ENCODE peak calls at places on chromosomes 11 and 22, in four cellular contexts. B is breast epithelium; F is activated CD4-positive, alpha-beta T cell treated with anti-CD3 and anti-CD28 coated beads for 24 hours; E is NCI-H1092. Z is an unnamed sample.

GRCh38 chr11:19646308-19646707 is 66.3 kb upstream of the NAV2 start:
- DNase-seq in B (no peak), F (no peak), E (no peak), Z (no peak)

GRCh38 chr11:127587511-127587910 is 586.9 kb upstream of the KIRREL3 start:
- DNase-seq in B (no peak), F (no peak), E (no peak), Z (no peak)

GRCh38 chr11:77287615-77288273 is 13.7 kb downstream of the GDPD4 start:
- DNase-seq in B (no peak), F (no peak), E (no peak), Z (no peak)

GRCh38 chr22:28771195-28771791 is 1.2 kb upstream of the CCDC117 start:
- DNase-seq in B (no peak), F (no peak), E (peak; percentile 54), Z (no peak)

GRCh38 chr22:46942816-46943783 is 180.7 kb downstream of the TBC1D22A start:
- DNase-seq in B (no peak), F (no peak), E (no peak), Z (no peak)

GRCh38 chr22:49724030-49724892 is 103.4 kb downstream of the BRD1 start:
- DNase-seq in B (peak; percentile 44), F (no peak), E (no peak), Z (peak; percentile 29)

GRCh38 chr22:30313527-30314385 is 13.0 kb downstream of the TBC1D10A start:
- DNase-seq in B (no peak), F (no peak), E (no peak), Z (no peak)

GRCh38 chr22:18066181-18066859 is 11.5 kb upstream of the PEX26 start:
- DNase-seq in B (no peak), F (no peak), E (no peak), Z (no peak)

GRCh38 chr11:46361283-46362145 is 14.3 kb downstream of the DGKZ start:
- DNase-seq in B (no peak), F (peak; percentile 57), E (no peak), Z (no peak)

GRCh38 chr22:36757608-36758220 is 18.2 kb downstream of the IFT27 start:
- DNase-seq in B (peak; percentile 77), F (peak; percentile 62), E (peak; percentile 63), Z (peak; percentile 65)

GRCh38 chr11:65640483-65641207 is 2.7 kb downstream of the SIPA1 start:
- DNase-seq in B (no peak), F (no peak), E (no peak), Z (no peak)

GRCh38 chr11:111302298-111302697 is 4.0 kb downstream of the POU2AF3 start:
- DNase-seq in B (no peak), F (no peak), E (no peak), Z (no peak)

GRCh38 chr11:61587951-61588695 is 7.2 kb upstream of the SYT7 start:
- DNase-seq in B (peak; percentile 80), F (peak; percentile 49), E (no peak), Z (peak; percentile 46)

GRCh38 chr22:28505416-28506156 is 174.1 kb downstream of the TTC28 start:
- DNase-seq in B (no peak), F (no peak), E (no peak), Z (no peak)

GRCh38 chr22:27825174-27825573 is 23.6 kb upstream of the MN1 start:
- DNase-seq in B (no peak), F (no peak), E (no peak), Z (no peak)

GRCh38 chr22:31846161-31847115 is 92.6 kb downstream of the DEPDC5 start:
- DNase-seq in B (no peak), F (no peak), E (no peak), Z (no peak)

GRCh38 chr11:19079643-19080440 is 19.3 kb upstream of the MRGPRX2 start:
- DNase-seq in B (no peak), F (no peak), E (no peak), Z (no peak)

GRCh38 chr11:87092159-87092558 is 54.4 kb downstream of the TMEM135 start:
- DNase-seq in B (no peak), F (no peak), E (no peak), Z (no peak)

GRCh38 chr11:13929551-13929950 is 33.0 kb upstream of the SPON1 start:
- DNase-seq in B (no peak), F (no peak), E (no peak), Z (no peak)

GRCh38 chr11:132256621-132257227 is 886.3 kb downstream of the NTM start:
- DNase-seq in B (no peak), F (no peak), E (no peak), Z (no peak)

GRCh38 chr11:92457250-92457649 is 232.6 kb downstream of the FAT3 start:
- DNase-seq in B (no peak), F (no peak), E (no peak), Z (no peak)

GRCh38 chr11:33842236-33842915 is 49.5 kb downstream of the LMO2 start:
- DNase-seq in B (no peak), F (no peak), E (no peak), Z (no peak)

GRCh38 chr22:44261861-44262595 is 50.7 kb downstream of the SHISAL1 start:
- DNase-seq in B (no peak), F (no peak), E (no peak), Z (no peak)

GRCh38 chr11:58923300-58923788 is 15.9 kb upstream of the GLYATL1 start:
- DNase-seq in B (no peak), F (no peak), E (no peak), Z (peak; percentile 25)

GRCh38 chr11:128417607-128418324 is 169.6 kb downstream of the ETS1 start:
- DNase-seq in B (no peak), F (no peak), E (no peak), Z (no peak)

GRCh38 chr11:103566116-103566515 is 456.9 kb downstream of the DYNC2H1 start:
- DNase-seq in B (no peak), F (no peak), E (no peak), Z (no peak)

GRCh38 chr11:67314218-67314617 is 10.9 kb downstream of the SSH3 start:
- DNase-seq in B (no peak), F (no peak), E (no peak), Z (no peak)

GRCh38 chr11:121890377-121890776 is 225.6 kb downstream of the BLID start:
- DNase-seq in B (no peak), F (no peak), E (no peak), Z (no peak)

GRCh38 chr11:70532066-70532440 is 133.7 kb downstream of the CTTN start:
- DNase-seq in B (peak; percentile 22), F (no peak), E (no peak), Z (no peak)

GRCh38 chr22:41521166-41521565 is 23.1 kb downstream of the POLR3H start:
- DNase-seq in B (no peak), F (no peak), E (no peak), Z (no peak)

GRCh38 chr22:36934153-36934939 is 20.9 kb downstream of the CSF2RB start:
- DNase-seq in B (no peak), F (no peak), E (no peak), Z (no peak)

GRCh38 chr22:35230839-35231584 is 26.3 kb upstream of the HMGXB4 start:
- DNase-seq in B (no peak), F (no peak), E (peak; percentile 45), Z (peak; percentile 70)

GRCh38 chr11:117426297-117426685 is 98.6 kb downstream of the CEP164 start:
- DNase-seq in B (peak; percentile 74), F (peak; percentile 58), E (peak; percentile 59), Z (peak; percentile 17)

GRCh38 chr11:126597041-126597440 is 241.6 kb downstream of the ST3GAL4 start:
- DNase-seq in B (no peak), F (no peak), E (no peak), Z (no peak)

GRCh38 chr11:86134580-86135318 is 65.9 kb upstream of the PICALM start:
- DNase-seq in B (no peak), F (no peak), E (no peak), Z (no peak)

GRCh38 chr11:37107415-37107814 is 509.4 kb upstream of the RAG2 start:
- DNase-seq in B (no peak), F (no peak), E (no peak), Z (no peak)

GRCh38 chr22:27466229-27466628 is 335.3 kb downstream of the MN1 start:
- DNase-seq in B (no peak), F (no peak), E (no peak), Z (no peak)

Z was measured in NCI-H1930.